ENCODE peak calls at places on chromosomes 3 and 15, in ten cellular contexts. B is MCF 10A, K is EL, Y is left colon, Q is NCI-H82, G is right lobe of liver, S is pancreas, D is cardiac muscle cell, J is uterus, R is COR-L47. V is an unnamed sample.

GRCh38 chr3:102529452-102529851 is 94.6 kb downstream of the ZPLD1 start:
- DNase-seq in B (peak), K (peak), Y (no peak), Q (peak), G (no peak), S (no peak), D (peak), J (peak), R (peak), V (peak)

GRCh38 chr15:36210426-36210825 is 369.0 kb upstream of the CDIN1 start:
- DNase-seq in B (no peak), K (no peak), Y (no peak), Q (no peak), G (no peak), S (no peak), D (no peak), J (no peak), R (no peak), V (no peak)

GRCh38 chr15:97717806-97718205 is 242.7 kb upstream of the ARRDC4 start:
- DNase-seq in B (no peak), K (no peak), Y (no peak), Q (no peak), G (no peak), S (no peak), D (no peak), J (no peak), R (no peak), V (no peak)

GRCh38 chr3:130539005-130539404 is 22.0 kb downstream of the COL6A6 start:
- DNase-seq in B (peak), K (peak), Y (no peak), Q (peak), G (peak), S (peak), D (peak), J (no peak), R (peak), V (no peak)

GRCh38 chr15:58361291-58361759 is 70.5 kb upstream of the LIPC start:
- DNase-seq in B (peak), K (peak), Y (no peak), Q (no peak), G (no peak), S (no peak), D (no peak), J (no peak), R (peak), V (peak)

GRCh38 chr3:79086514-79086913 is 681.3 kb downstream of the ROBO1 start:
- DNase-seq in B (peak), K (peak), Y (no peak), Q (peak), G (no peak), S (no peak), D (peak), J (no peak), R (peak), V (peak)

GRCh38 chr3:55728461-55729100 is 241.5 kb upstream of the WNT5A start:
- DNase-seq in B (no peak), K (no peak), Y (no peak), Q (peak), G (no peak), S (no peak), D (no peak), J (no peak), R (no peak), V (no peak)

GRCh38 chr3:10378246-10378645 is 57.3 kb upstream of the SEC13 start:
- DNase-seq in B (no peak), K (no peak), Y (no peak), Q (no peak), G (no peak), S (no peak), D (no peak), J (no peak), R (no peak), V (no peak)

GRCh38 chr15:68025860-68026424 is 28.2 kb upstream of the PIAS1 start:
- DNase-seq in B (no peak), K (no peak), Y (no peak), Q (no peak), G (no peak), S (no peak), D (peak), J (no peak), R (no peak), V (no peak)

GRCh38 chr15:40300771-40301170 is 7.0 kb downstream of the PLCB2 start:
- DNase-seq in B (no peak), K (no peak), Y (no peak), Q (no peak), G (no peak), S (no peak), D (no peak), J (no peak), R (no peak), V (no peak)

V was measured in AG04450.